ENCODE peak calls at places on chromosomes 2 and 18, in six cellular contexts. One of them, this sample, is unnamed.

GRCh38 chr2:157897106-157897971 is 21.2 kb upstream of the ACVR1 start:
- DNase-seq in SK-N-SH: no peak
- DNase-seq in heart right ventricle: no peak
- DNase-seq in heart left ventricle: no peak
- DNase-seq in H9: no peak
- DNase-seq in A549: no peak
- DNase-seq in this sample: no peak

GRCh38 chr2:5482929-5483331 is 209.3 kb upstream of the SOX11 start:
- DNase-seq in heart right ventricle: peak
- DNase-seq in SK-N-SH: no peak
- DNase-seq in A549: no peak
- DNase-seq in heart left ventricle: no peak
- DNase-seq in H9: peak
- DNase-seq in this sample: no peak

GRCh38 chr18:346607-347006 is 78.8 kb upstream of the THOC1 start:
- DNase-seq in SK-N-SH: no peak
- DNase-seq in H9: no peak
- DNase-seq in heart left ventricle: no peak
- DNase-seq in A549: no peak
- DNase-seq in heart right ventricle: no peak
- DNase-seq in this sample: no peak

GRCh38 chr2:58131191-58132011 is 84.8 kb downstream of the VRK2 start:
- DNase-seq in H9: no peak
- DNase-seq in heart left ventricle: no peak
- DNase-seq in SK-N-SH: peak
- DNase-seq in A549: no peak
- DNase-seq in heart right ventricle: peak
- DNase-seq in this sample: no peak

GRCh38 chr2:7510353-7510752 is 593.1 kb downstream of the RNF144A start:
- DNase-seq in H9: no peak
- DNase-seq in SK-N-SH: no peak
- DNase-seq in heart right ventricle: no peak
- DNase-seq in heart left ventricle: no peak
- DNase-seq in A549: peak
- DNase-seq in this sample: no peak

GRCh38 chr2:55133467-55134315 is 83.4 kb upstream of the RTN4 start:
- DNase-seq in SK-N-SH: no peak
- DNase-seq in heart left ventricle: no peak
- DNase-seq in A549: peak
- DNase-seq in H9: peak
- DNase-seq in heart right ventricle: peak
- DNase-seq in this sample: peak

GRCh38 chr2:204608261-204608660 is 63.0 kb downstream of the PARD3B start:
- DNase-seq in heart right ventricle: peak
- DNase-seq in heart left ventricle: no peak
- DNase-seq in H9: no peak
- DNase-seq in A549: no peak
- DNase-seq in SK-N-SH: no peak
- DNase-seq in this sample: no peak

GRCh38 chr2:11995381-11995947 is 249.0 kb downstream of the LPIN1 start:
- DNase-seq in heart left ventricle: no peak
- DNase-seq in A549: no peak
- DNase-seq in heart right ventricle: no peak
- DNase-seq in H9: no peak
- DNase-seq in SK-N-SH: no peak
- DNase-seq in this sample: no peak

GRCh38 chr18:73752965-73753364 is 394.7 kb downstream of the FBXO15 start:
- DNase-seq in SK-N-SH: no peak
- DNase-seq in heart right ventricle: no peak
- DNase-seq in A549: peak
- DNase-seq in heart left ventricle: no peak
- DNase-seq in H9: no peak
- DNase-seq in this sample: no peak

GRCh38 chr2:167509585-167509984 is 621.3 kb downstream of the XIRP2 start:
- DNase-seq in A549: peak
- DNase-seq in heart left ventricle: no peak
- DNase-seq in heart right ventricle: no peak
- DNase-seq in H9: peak
- DNase-seq in SK-N-SH: no peak
- DNase-seq in this sample: no peak

GRCh38 chr2:241534701-241535375 is 23.7 kb upstream of the BOK start:
- DNase-seq in H9: no peak
- DNase-seq in heart right ventricle: no peak
- DNase-seq in heart left ventricle: no peak
- DNase-seq in A549: no peak
- DNase-seq in SK-N-SH: no peak
- DNase-seq in this sample: no peak

GRCh38 chr2:38498039-38498438 is 104.7 kb downstream of the HNRNPLL start:
- DNase-seq in heart right ventricle: peak
- DNase-seq in SK-N-SH: no peak
- DNase-seq in A549: no peak
- DNase-seq in H9: no peak
- DNase-seq in heart left ventricle: no peak
- DNase-seq in this sample: no peak

GRCh38 chr18:63515279-63515678 is 26.9 kb upstream of the SERPINB12 start:
- DNase-seq in heart left ventricle: no peak
- DNase-seq in A549: no peak
- DNase-seq in SK-N-SH: no peak
- DNase-seq in H9: no peak
- DNase-seq in heart right ventricle: no peak
- DNase-seq in this sample: no peak
- TF ChIP-seq CTCF in heart left ventricle: no peak
- TF ChIP-seq CTCF in A549: no peak
- TF ChIP-seq CTCF in SK-N-SH: peak
- TF ChIP-seq CTCF in H9: no peak
- TF ChIP-seq CTCF in heart right ventricle: peak
- TF ChIP-seq CTCF in this sample: no peak

GRCh38 chr2:172613610-172614231 is 57.8 kb downstream of the PDK1 start:
- DNase-seq in heart right ventricle: no peak
- DNase-seq in SK-N-SH: no peak
- DNase-seq in H9: peak
- DNase-seq in heart left ventricle: no peak
- DNase-seq in A549: no peak
- DNase-seq in this sample: no peak
- H3K27ac ChIP-seq in heart right ventricle: no peak
- H3K27ac ChIP-seq in SK-N-SH: no peak
- H3K27ac ChIP-seq in H9: no peak
- H3K27ac ChIP-seq in heart left ventricle: no peak
- H3K27ac ChIP-seq in A549: no peak
- H3K27ac ChIP-seq in this sample: no peak

GRCh38 chr2:45790157-45790723 is 138.8 kb downstream of the PRKCE start:
- DNase-seq in heart right ventricle: no peak
- DNase-seq in SK-N-SH: no peak
- DNase-seq in heart left ventricle: no peak
- DNase-seq in A549: no peak
- DNase-seq in H9: no peak
- DNase-seq in this sample: no peak

GRCh38 chr2:45789317-45789716 is 137.8 kb downstream of the PRKCE start:
- DNase-seq in heart left ventricle: no peak
- DNase-seq in SK-N-SH: no peak
- DNase-seq in heart right ventricle: no peak
- DNase-seq in H9: no peak
- DNase-seq in A549: no peak
- DNase-seq in this sample: no peak

GRCh38 chr2:45788401-45788800 is 136.9 kb downstream of the PRKCE start:
- DNase-seq in SK-N-SH: peak
- DNase-seq in heart right ventricle: no peak
- DNase-seq in A549: no peak
- DNase-seq in heart left ventricle: no peak
- DNase-seq in H9: no peak
- DNase-seq in this sample: no peak

GRCh38 chr2:45786030-45786830 is 134.8 kb downstream of the PRKCE start:
- DNase-seq in H9: no peak
- DNase-seq in heart left ventricle: no peak
- DNase-seq in SK-N-SH: peak
- DNase-seq in A549: no peak
- DNase-seq in heart right ventricle: no peak
- DNase-seq in this sample: no peak

GRCh38 chr2:45786831-45787357 is 135.4 kb downstream of the PRKCE start:
- DNase-seq in SK-N-SH: no peak
- DNase-seq in heart right ventricle: no peak
- DNase-seq in A549: no peak
- DNase-seq in heart left ventricle: no peak
- DNase-seq in H9: no peak
- DNase-seq in this sample: no peak
- TF ChIP-seq CTCF in SK-N-SH: no peak
- TF ChIP-seq CTCF in heart right ventricle: no peak
- TF ChIP-seq CTCF in A549: no peak
- TF ChIP-seq CTCF in heart left ventricle: no peak
- TF ChIP-seq CTCF in H9: peak
- TF ChIP-seq CTCF in this sample: no peak

GRCh38 chr2:234969329-234970157 is 17.7 kb downstream of the SH3BP4 start:
- DNase-seq in H9: no peak
- DNase-seq in heart left ventricle: no peak
- DNase-seq in SK-N-SH: peak
- DNase-seq in heart right ventricle: no peak
- DNase-seq in A549: no peak
- DNase-seq in this sample: no peak
- H3K27ac ChIP-seq in H9: no peak
- H3K27ac ChIP-seq in heart left ventricle: no peak
- H3K27ac ChIP-seq in SK-N-SH: peak
- H3K27ac ChIP-seq in heart right ventricle: peak
- H3K27ac ChIP-seq in A549: peak
- H3K27ac ChIP-seq in this sample: no peak

GRCh38 chr2:10661846-10662245 is 27.9 kb downstream of the NOL10 start:
- DNase-seq in heart right ventricle: no peak
- DNase-seq in H9: no peak
- DNase-seq in A549: no peak
- DNase-seq in heart left ventricle: no peak
- DNase-seq in SK-N-SH: no peak
- DNase-seq in this sample: no peak

GRCh38 chr2:10658041-10658913 is 31.5 kb downstream of the NOL10 start:
- DNase-seq in heart left ventricle: no peak
- DNase-seq in heart right ventricle: no peak
- DNase-seq in H9: no peak
- DNase-seq in A549: no peak
- DNase-seq in SK-N-SH: no peak
- DNase-seq in this sample: no peak

GRCh38 chr2:10655841-10656225 is 33.9 kb downstream of the NOL10 start:
- DNase-seq in H9: no peak
- DNase-seq in A549: no peak
- DNase-seq in SK-N-SH: no peak
- DNase-seq in heart right ventricle: no peak
- DNase-seq in heart left ventricle: no peak
- DNase-seq in this sample: no peak

GRCh38 chr2:10658914-10659257 is 30.9 kb downstream of the NOL10 start:
- DNase-seq in SK-N-SH: no peak
- DNase-seq in H9: no peak
- DNase-seq in heart left ventricle: no peak
- DNase-seq in A549: no peak
- DNase-seq in heart right ventricle: no peak
- DNase-seq in this sample: no peak

DNA sequence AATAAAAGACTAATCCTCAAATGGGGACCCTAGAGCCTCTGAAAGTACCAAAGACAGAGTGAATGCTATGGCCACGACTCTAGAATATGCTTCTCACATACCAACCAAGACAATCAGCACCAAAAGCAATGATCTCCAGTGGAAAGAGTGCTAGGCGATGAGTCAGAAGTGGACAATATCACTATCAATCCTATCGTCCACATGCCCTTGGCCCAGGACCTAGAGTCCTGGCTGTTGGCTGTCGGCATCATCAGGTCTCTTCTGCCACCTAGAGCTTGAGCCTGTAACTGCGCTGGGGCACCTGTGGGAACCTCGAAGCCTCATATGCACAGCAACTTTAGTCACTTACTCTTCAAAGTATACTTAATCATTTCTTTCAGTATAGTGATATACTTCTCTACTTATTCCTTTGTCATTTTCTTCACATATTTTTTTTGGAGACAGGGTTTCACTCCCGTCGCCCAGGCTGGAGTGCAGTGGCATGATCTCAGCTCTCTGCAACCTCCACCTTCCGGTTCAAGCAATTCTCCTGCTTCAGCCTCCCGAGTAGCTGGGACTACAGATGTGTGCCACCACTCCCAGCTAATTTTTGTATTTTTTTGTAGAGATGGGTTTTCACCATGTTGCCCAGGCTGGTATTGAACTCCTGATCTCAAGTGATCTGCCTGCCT is 29.7 kb downstream of the NOL10 start:
- DNase-seq in H9: peak
- DNase-seq in SK-N-SH: peak
- DNase-seq in A549: peak
- DNase-seq in heart left ventricle: no peak
- DNase-seq in heart right ventricle: peak
- DNase-seq in this sample: no peak
- TF ChIP-seq CTCF in H9: peak
- TF ChIP-seq CTCF in SK-N-SH: peak
- TF ChIP-seq CTCF in A549: peak
- TF ChIP-seq CTCF in heart left ventricle: peak
- TF ChIP-seq CTCF in heart right ventricle: peak
- TF ChIP-seq CTCF in this sample: peak

GRCh38 chr2:15260196-15260595 is 300.9 kb downstream of the NBAS start:
- DNase-seq in heart right ventricle: no peak
- DNase-seq in heart left ventricle: no peak
- DNase-seq in SK-N-SH: no peak
- DNase-seq in A549: no peak
- DNase-seq in H9: no peak
- DNase-seq in this sample: no peak
- H3K27ac ChIP-seq in heart right ventricle: no peak
- H3K27ac ChIP-seq in heart left ventricle: no peak
- H3K27ac ChIP-seq in SK-N-SH: no peak
- H3K27ac ChIP-seq in A549: no peak
- H3K27ac ChIP-seq in H9: no peak
- H3K27ac ChIP-seq in this sample: no peak

DNA sequence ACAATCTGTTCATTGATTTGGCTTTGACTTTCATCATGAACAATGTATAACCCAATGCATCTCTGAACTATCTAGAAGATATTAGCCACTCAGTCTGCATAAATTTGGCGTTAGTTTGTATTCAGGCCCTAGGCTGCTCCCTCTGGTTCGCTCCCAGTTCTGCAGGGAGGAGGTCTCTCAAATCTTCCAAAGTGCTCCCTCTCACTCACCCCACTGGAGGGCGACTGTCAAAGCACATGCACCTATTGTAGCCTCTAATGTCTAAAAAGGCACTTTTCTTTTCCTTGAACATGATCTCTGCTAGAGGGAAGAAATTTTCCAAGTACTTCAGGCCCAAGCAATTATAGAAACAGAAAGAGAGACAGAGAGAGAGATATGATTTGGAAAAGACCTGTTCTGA is 291.5 kb downstream of the TDRD15 start:
- DNase-seq in A549: peak
- DNase-seq in H9: peak
- DNase-seq in SK-N-SH: peak
- DNase-seq in heart right ventricle: no peak
- DNase-seq in heart left ventricle: no peak
- DNase-seq in this sample: no peak
- TF ChIP-seq CTCF in A549: no peak
- TF ChIP-seq CTCF in H9: peak
- TF ChIP-seq CTCF in SK-N-SH: no peak
- TF ChIP-seq CTCF in heart right ventricle: no peak
- TF ChIP-seq CTCF in heart left ventricle: no peak
- TF ChIP-seq CTCF in this sample: no peak

This sample was measured in right atrium auricular region.